ENCODE peak calls at places on chromosomes 5 and 9, in seven cellular contexts. J is CD8-positive, alpha-beta T cell; G is GM23338; L is brain microvascular endothelial cell; P is left ventricle myocardium inferior; V is cardiac muscle cell; E is endodermal cell. T is an unnamed sample. For H3K36me3, the result is how much of the 10 kb centered on the place peaks cover.

GRCh38 chr5:77851229-77852067 is 75.3 kb upstream of the TBCA start:
- DNase-seq in J (no peak), G (peak), L (no peak), P (no peak), V (peak), E (peak), T (no peak)

GRCh38 chr5:10620346-10620745 is 56.5 kb downstream of the ANKRD33B start:
- DNase-seq in J (no peak), G (no peak), L (no peak), P (no peak), V (no peak), E (no peak), T (no peak)

GRCh38 chr5:38367410-38367809 is 109.1 kb downstream of the EGFLAM start:
- DNase-seq in J (no peak), G (peak), L (peak), P (no peak), V (peak), E (peak), T (no peak)

GRCh38 chr5:161152415-161152814 is 300.4 kb upstream of the ATP10B start:
- DNase-seq in J (no peak), G (no peak), L (no peak), P (no peak), V (no peak), E (no peak), T (no peak)

GRCh38 chr5:138354926-138355378 is 2.5 kb downstream of the KDM3B start:
- DNase-seq in J (peak), G (peak), L (peak), P (no peak), V (peak), E (peak), T (peak)

GRCh38 chr5:169702726-169703481 is 65.8 kb downstream of the DOCK2 start:
- DNase-seq in J (no peak), G (no peak), L (no peak), P (no peak), V (no peak), E (no peak), T (no peak)

GRCh38 chr9:113976915-113977314 is 100.8 kb downstream of the ZNF618 start:
- DNase-seq in J (no peak), G (no peak), L (no peak), P (no peak), V (no peak), E (no peak), T (no peak)

GRCh38 chr5:138664276-138664943 is 88.8 kb upstream of the CTNNA1 start:
- DNase-seq in J (no peak), G (no peak), L (peak), P (no peak), V (peak), E (no peak), T (no peak)

GRCh38 chr9:108813951-108814601 is 41.7 kb downstream of the ACTL7B start:
- DNase-seq in J (no peak), G (peak), L (peak), P (no peak), V (peak), E (peak), T (no peak)

GRCh38 chr5:161544350-161544765 is 2.2 kb downstream of the GABRB2 start:
- DNase-seq in J (no peak), G (peak), L (peak), P (no peak), V (peak), E (peak), T (no peak)

GRCh38 chr5:108788142-108788541 is 40.4 kb downstream of the FER start:
- DNase-seq in J (no peak), G (no peak), L (no peak), P (peak), V (no peak), E (no peak), T (no peak)

GRCh38 chr9:90801507-90802289 is at the start of gene SYK:
- DNase-seq in J (no peak), G (peak), L (no peak), P (peak), V (no peak), E (peak), T (no peak)

GRCh38 chr9:130024597-130024994 is 18.4 kb downstream of the FNBP1 start:
- DNase-seq in J (no peak), G (no peak), L (no peak), P (no peak), V (no peak), E (no peak), T (no peak)

GRCh38 chr5:84573017-84573712 is 188.5 kb upstream of the EDIL3 start:
- DNase-seq in J (no peak), G (no peak), L (no peak), P (no peak), V (no peak), E (no peak), T (no peak)

GRCh38 chr5:50667079-50667652 is 729 bp downstream of the PARP8 start:
- DNase-seq in J (no peak), G (peak), L (peak), P (peak), V (peak), E (peak), T (no peak)

GRCh38 chr9:132407196-132407595 is 556 bp upstream of the TTF1 start:
- DNase-seq in J (no peak), G (no peak), L (no peak), P (no peak), V (no peak), E (peak), T (no peak)

GRCh38 chr9:133842174-133842573 is 104.0 kb upstream of the SARDH start:
- DNase-seq in J (no peak), G (peak), L (no peak), P (no peak), V (no peak), E (no peak), T (no peak)

GRCh38 chr5:127799293-127799905 is 96.2 kb downstream of the CCDC192 start:
- DNase-seq in J (no peak), G (no peak), L (no peak), P (no peak), V (no peak), E (no peak), T (no peak)

GRCh38 chr9:132220069-132220468 is 58.2 kb downstream of the NTNG2 start:
- DNase-seq in J (no peak), G (no peak), L (no peak), P (no peak), V (no peak), E (no peak), T (no peak)

GRCh38 chr5:13939647-13940046 is 4.8 kb downstream of the DNAH5 start:
- DNase-seq in J (no peak), G (no peak), L (no peak), P (no peak), V (no peak), E (no peak), T (no peak)

GRCh38 chr5:141617682-141618029 is 1.1 kb downstream of the DIAPH1 start:
- DNase-seq in J (no peak), G (no peak), L (no peak), P (no peak), V (peak), E (no peak), T (no peak)

GRCh38 chr5:139146809-139147742 is 51.1 kb downstream of the SIL1 start:
- DNase-seq in J (no peak), G (no peak), L (no peak), P (no peak), V (peak), E (no peak), T (no peak)

GRCh38 chr9:32426278-32426939 is 42.0 kb downstream of the ACO1 start:
- DNase-seq in J (no peak), G (no peak), L (peak), P (no peak), V (peak), E (no peak), T (no peak)

GRCh38 chr5:79418276-79418675 is 95.7 kb downstream of the HOMER1 start:
- DNase-seq in J (no peak), G (no peak), L (peak), P (no peak), V (peak), E (no peak), T (no peak)

GRCh38 chr5:127875235-127876021 is 172.2 kb downstream of the CCDC192 start:
- DNase-seq in J (peak), G (peak), L (peak), P (peak), V (peak), E (peak), T (no peak)

GRCh38 chr9:72839140-72839539 is 113.7 kb downstream of the ALDH1A1 start:
- DNase-seq in J (no peak), G (no peak), L (no peak), P (no peak), V (peak), E (no peak), T (no peak)

GRCh38 chr9:105672711-105673234 is 10.5 kb downstream of the TAL2 start:
- DNase-seq in J (no peak), G (no peak), L (no peak), P (no peak), V (no peak), E (no peak), T (no peak)
- H3K4me3 ChIP-seq in J (no peak), G (no peak), L (no peak), P (no peak), V (no peak), E (no peak), T (no peak)

GRCh38 chr9:120846906-120847305 is 4.2 kb upstream of the PSMD5 start:
- DNase-seq in J (no peak), G (peak), L (no peak), P (no peak), V (peak), E (no peak), T (no peak)

GRCh38 chr9:120853198-120853597 is 10.5 kb upstream of the PSMD5 start:
- DNase-seq in J (no peak), G (no peak), L (no peak), P (no peak), V (no peak), E (no peak), T (no peak)

GRCh38 chr9:120852240-120853018 is 9.7 kb upstream of the PSMD5 start:
- DNase-seq in J (no peak), G (peak), L (no peak), P (no peak), V (no peak), E (no peak), T (no peak)

GRCh38 chr9:120851386-120851922 is 8.7 kb upstream of the PSMD5 start:
- DNase-seq in J (no peak), G (no peak), L (no peak), P (no peak), V (no peak), E (no peak), T (no peak)

DNA sequence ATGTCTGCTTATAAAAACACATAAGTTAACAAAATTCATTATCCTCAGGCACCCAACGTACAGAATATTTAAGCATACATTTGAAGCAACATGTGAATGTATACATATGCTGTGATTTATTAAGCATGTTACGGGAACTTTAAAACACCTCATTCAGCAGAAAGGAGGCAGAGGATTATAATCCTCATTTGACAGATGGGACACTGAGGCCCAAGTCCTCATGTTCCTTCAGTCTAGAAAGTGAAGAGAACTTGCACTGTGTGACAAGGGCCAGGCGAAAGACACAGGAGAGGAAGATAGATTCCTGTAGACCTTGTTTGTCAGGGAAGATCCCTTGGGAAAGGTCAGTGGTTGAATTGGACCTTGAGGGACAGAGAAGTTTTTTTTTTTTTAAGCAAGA is 7.6 kb upstream of the PSMD5 start:
- DNase-seq in J (no peak), G (no peak), L (no peak), P (no peak), V (no peak), E (no peak), T (no peak)
- H3K36me3 ChIP-seq in J (under half), G (under half), L (under half), P (under half), V (under half), E (under half), T (under half)

DNA sequence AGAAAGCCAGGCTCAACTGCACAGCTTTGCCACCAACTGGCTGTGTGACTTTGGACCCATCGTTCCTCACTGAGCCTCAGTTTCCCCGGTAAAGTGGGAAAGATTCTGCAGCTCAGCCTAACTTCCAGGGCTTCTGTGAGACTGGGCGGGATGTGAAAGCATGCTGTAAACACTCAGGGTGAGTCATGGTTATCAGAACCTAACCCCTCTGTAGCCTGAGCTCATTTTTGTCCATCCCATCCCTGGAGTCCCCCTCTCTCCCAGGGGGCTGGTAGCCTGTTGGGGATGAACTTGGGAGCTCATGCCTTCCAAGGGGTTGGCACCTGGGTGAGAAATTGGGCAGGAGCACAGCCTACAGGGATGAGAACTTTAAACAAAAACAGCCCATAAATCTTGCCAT is 2.3 kb downstream of the CCDC69 start:
- DNase-seq in J (no peak), G (no peak), L (no peak), P (no peak), V (no peak), E (no peak), T (no peak)
- H3K4me3 ChIP-seq in J (peak), G (no peak), L (no peak), P (peak), V (no peak), E (no peak), T (no peak)

GRCh38 chr9:107224252-107224651 is 58.8 kb upstream of the RAD23B start:
- DNase-seq in J (no peak), G (no peak), L (no peak), P (no peak), V (no peak), E (no peak), T (no peak)
- H3K36me3 ChIP-seq in J (under half), G (under half), L (under half), P (under half), V (under half), E (under half), T (under half)